ENCODE peak calls at places on chromosomes 16 and 17, in nine cellular contexts. Y, H, K, U, E, Z, I, C and M are unnamed samples.

GRCh38 chr17:6549384-6550036 is 6.8 kb downstream of the PITPNM3 start:
- DNase-seq in I (no peak), H (no peak), Y (no peak), U (no peak), Z (no peak), E (no peak), C (no peak), K (no peak), M (no peak)

GRCh38 chr16:31467858-31468257 is 4.1 kb upstream of the TGFB1I1 start:
- DNase-seq in C (no peak), I (no peak), E (no peak), H (no peak), Y (no peak), Z (no peak), K (no peak), U (no peak), M (no peak)

GRCh38 chr17:29857823-29858222 is 72.2 kb downstream of the SSH2 start:
- DNase-seq in E (no peak), I (no peak), H (no peak), Y (no peak), U (no peak), K (no peak), C (no peak), Z (no peak), M (no peak)

GRCh38 chr16:72766506-72766905 is 281.4 kb downstream of the ZFHX3 start:
- DNase-seq in U (no peak), I (no peak), C (no peak), Z (no peak), H (no peak), Y (no peak), K (no peak), E (no peak), M (no peak)

GRCh38 chr17:32488177-32488542 is 1.4 kb downstream of the CDK5R1 start:
- DNase-seq in Z (no peak), K (no peak), H (no peak), U (no peak), E (no peak), Y (no peak), C (no peak), I (no peak), M (no peak)

GRCh38 chr16:87715658-87716057 is 50.1 kb downstream of the KLHDC4 start:
- DNase-seq in I (no peak), C (no peak), U (no peak), K (no peak), H (no peak), Y (no peak), Z (no peak), E (no peak), M (no peak)

GRCh38 chr17:71055128-71055527 is 885.8 kb downstream of the KCNJ2 start:
- DNase-seq in C (no peak), K (no peak), I (no peak), E (no peak), Z (no peak), U (no peak), Y (no peak), H (no peak), M (peak)

GRCh38 chr17:57819273-57819672 is 30.6 kb downstream of the MRPS23 start:
- DNase-seq in U (no peak), C (no peak), E (no peak), I (no peak), K (no peak), Y (no peak), H (no peak), Z (no peak), M (no peak)

GRCh38 chr17:4771519-4772234 is at the start of gene TM4SF5:
- DNase-seq in Y (peak), U (no peak), E (no peak), C (no peak), I (no peak), K (no peak), H (no peak), Z (no peak), M (peak)
- TF ChIP-seq POLR2A in Y (no peak), U (peak), E (no peak), C (no peak), I (no peak), K (no peak), H (no peak), Z (no peak), M (no peak)

DNA sequence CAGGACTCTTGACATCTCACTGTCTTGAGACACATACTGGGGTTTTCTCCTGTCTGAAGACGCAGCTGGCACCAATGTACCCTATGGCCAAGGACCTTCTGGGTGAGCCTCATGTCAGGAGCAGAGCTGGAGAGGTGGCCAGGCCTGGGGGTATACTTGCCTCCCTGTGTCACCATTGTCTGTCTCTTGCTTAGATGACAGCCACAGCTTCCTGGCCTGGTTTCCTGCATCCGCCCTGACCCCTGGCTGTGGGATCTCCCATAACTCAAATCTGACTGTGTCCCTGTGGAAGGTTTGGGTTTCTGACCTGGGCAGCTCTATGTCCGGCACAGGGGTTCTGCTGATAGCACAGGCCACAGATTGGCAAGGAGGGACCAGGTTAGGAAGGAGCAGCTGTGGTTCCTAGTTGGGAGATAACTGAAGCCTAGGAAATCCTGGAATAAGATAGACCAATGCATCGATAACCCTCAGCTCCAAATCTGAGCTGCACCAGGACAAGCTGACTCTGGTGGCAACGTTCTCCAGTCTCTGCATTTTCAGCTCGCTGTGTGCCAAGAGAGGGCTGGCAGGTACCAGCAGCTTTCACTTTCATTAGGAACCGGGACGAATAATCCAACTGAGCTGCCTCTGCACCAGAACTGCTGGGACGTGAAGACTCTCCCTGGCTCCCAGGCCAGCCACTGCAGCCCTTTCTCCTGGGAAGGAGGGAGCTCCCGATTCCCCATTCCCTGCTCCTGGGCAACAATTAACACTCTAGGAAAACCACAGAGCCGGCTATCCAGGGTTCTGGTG is 5.0 kb downstream of the DEXI start:
- DNase-seq in U (no peak), K (no peak), C (no peak), I (no peak), Y (no peak), E (no peak), Z (no peak), H (peak), M (no peak)
- TF ChIP-seq POLR2A in U (no peak), K (no peak), C (no peak), I (no peak), Y (no peak), E (no peak), Z (no peak), H (no peak), M (no peak)

GRCh38 chr17:44854201-44854600 is 6.5 kb downstream of the HIGD1B start:
- DNase-seq in E (no peak), Z (no peak), K (no peak), U (no peak), C (no peak), I (no peak), H (no peak), Y (no peak), M (no peak)

GRCh38 chr17:44862278-44862914 is 14.7 kb downstream of the HIGD1B start:
- DNase-seq in U (no peak), E (no peak), K (no peak), H (no peak), C (no peak), Z (no peak), I (no peak), Y (no peak), M (no peak)

GRCh38 chr17:44864831-44865230 is 17.1 kb downstream of the HIGD1B start:
- DNase-seq in H (no peak), E (no peak), Y (no peak), I (no peak), C (no peak), K (no peak), U (no peak), Z (no peak), M (no peak)

GRCh38 chr17:44863254-44863918 is 15.7 kb downstream of the HIGD1B start:
- DNase-seq in C (no peak), H (no peak), Y (no peak), U (no peak), E (peak), K (no peak), Z (no peak), I (no peak), M (no peak)

DNA sequence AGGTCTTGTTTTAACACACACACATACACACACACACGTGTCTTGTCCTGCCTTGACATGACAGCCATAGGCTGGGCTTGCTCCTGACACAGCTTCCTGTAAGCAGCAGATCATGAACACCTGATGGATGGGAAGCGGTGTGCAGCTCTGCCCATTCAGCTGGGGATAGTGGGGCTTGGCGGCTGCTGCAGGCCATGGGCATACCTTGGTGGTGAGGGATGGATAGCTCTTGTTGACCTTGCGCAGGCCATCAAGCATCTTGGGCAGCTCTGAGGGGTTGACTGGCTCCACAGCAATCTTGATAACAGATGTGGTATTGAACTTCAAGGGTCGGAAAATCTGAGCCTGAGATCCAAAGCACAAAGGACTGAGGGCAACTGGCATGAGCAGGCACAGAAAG is 12.0 kb downstream of the HIGD1B start:
- DNase-seq in E (no peak), U (no peak), H (no peak), C (no peak), K (no peak), I (no peak), Z (no peak), Y (no peak), M (no peak)
- TF ChIP-seq POLR2A in E (no peak), U (no peak), H (no peak), C (no peak), K (no peak), I (no peak), Z (no peak), Y (no peak), M (no peak)

GRCh38 chr16:27269300-27270150 is 953 bp upstream of the NSMCE1 start:
- DNase-seq in U (no peak), Y (no peak), E (no peak), K (no peak), Z (no peak), H (no peak), C (no peak), I (no peak), M (no peak)
- TF ChIP-seq POLR2A in U (no peak), Y (no peak), E (no peak), K (no peak), Z (no peak), H (no peak), C (no peak), I (no peak), M (no peak)

DNA sequence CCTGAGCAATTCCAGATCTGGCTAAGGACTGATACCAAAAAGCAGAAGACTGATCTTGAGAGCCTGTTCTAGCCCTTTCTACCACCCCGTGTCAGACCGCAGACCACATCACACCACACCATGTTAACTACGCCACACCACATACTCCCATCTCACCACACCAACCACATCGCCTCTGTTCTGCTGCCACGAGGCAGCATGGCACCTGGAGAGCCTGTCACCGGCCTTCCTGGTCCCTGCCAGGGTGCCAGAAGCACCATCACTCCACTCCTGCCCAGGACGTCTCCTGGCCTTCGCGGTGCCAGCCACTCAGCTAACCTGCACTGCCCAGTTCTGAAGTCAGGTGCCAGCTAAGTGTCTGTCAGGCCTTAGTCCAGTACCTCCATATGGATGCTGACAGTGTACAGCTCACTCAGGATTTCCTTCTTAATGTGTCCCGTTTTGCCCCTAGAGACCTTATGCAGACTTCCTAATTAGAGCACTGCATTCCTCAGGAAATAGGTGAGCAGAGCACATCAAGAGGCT is 37.2 kb upstream of the BCAR1 start:
- DNase-seq in Y (no peak), Z (no peak), I (peak), H (no peak), K (no peak), U (peak), E (no peak), C (no peak), M (no peak)
- TF ChIP-seq POLR2A in Y (no peak), Z (no peak), I (no peak), H (no peak), K (no peak), U (no peak), E (no peak), C (no peak), M (no peak)